ENCODE peak calls at places on chromosome X, in five cellular contexts. One of them, this sample, is unnamed.

GRCh38 chrX:97372006-97372766 is 488.5 kb downstream of the RPA4 start:
- DNase-seq in CD4-positive, alpha-beta memory T cell: no peak
- DNase-seq in testis: peak
- DNase-seq in upper lobe of left lung: no peak
- DNase-seq in brain microvascular endothelial cell: no peak
- DNase-seq in this sample: no peak

GRCh38 chrX:374566-374965 is 12.1 kb downstream of the PPP2R3B start:
- DNase-seq in CD4-positive, alpha-beta memory T cell: no peak
- DNase-seq in testis: no peak
- DNase-seq in upper lobe of left lung: no peak
- DNase-seq in brain microvascular endothelial cell: no peak
- DNase-seq in this sample: no peak

GRCh38 chrX:128928636-128929035 is 594.7 kb downstream of the SMARCA1 start:
- DNase-seq in CD4-positive, alpha-beta memory T cell: no peak
- DNase-seq in testis: no peak
- DNase-seq in upper lobe of left lung: no peak
- DNase-seq in brain microvascular endothelial cell: no peak
- DNase-seq in this sample: no peak

GRCh38 chrX:111447298-111447697 is 35.3 kb upstream of the DCX start:
- DNase-seq in CD4-positive, alpha-beta memory T cell: no peak
- DNase-seq in testis: peak
- DNase-seq in upper lobe of left lung: no peak
- DNase-seq in brain microvascular endothelial cell: no peak
- DNase-seq in this sample: peak

GRCh38 chrX:154750301-154751120 is at the start of gene GAB3:
- DNase-seq in CD4-positive, alpha-beta memory T cell: peak
- DNase-seq in testis: peak
- DNase-seq in upper lobe of left lung: peak
- DNase-seq in brain microvascular endothelial cell: no peak
- DNase-seq in this sample: no peak

GRCh38 chrX:4830880-4831557 is 1117.6 kb upstream of the PRKX start:
- DNase-seq in CD4-positive, alpha-beta memory T cell: no peak
- DNase-seq in testis: no peak
- DNase-seq in upper lobe of left lung: no peak
- DNase-seq in brain microvascular endothelial cell: no peak
- DNase-seq in this sample: no peak

GRCh38 chrX:15496809-15497208 is 3.7 kb upstream of the PIR start:
- DNase-seq in CD4-positive, alpha-beta memory T cell: no peak
- DNase-seq in testis: no peak
- DNase-seq in upper lobe of left lung: no peak
- DNase-seq in brain microvascular endothelial cell: no peak
- DNase-seq in this sample: no peak

GRCh38 chrX:136214551-136214950 is 36.6 kb downstream of the MAP7D3 start:
- DNase-seq in CD4-positive, alpha-beta memory T cell: no peak
- DNase-seq in testis: peak
- DNase-seq in upper lobe of left lung: no peak
- DNase-seq in brain microvascular endothelial cell: peak
- DNase-seq in this sample: no peak

GRCh38 chrX:13128104-13128503 is 83.7 kb upstream of the FAM9C start:
- DNase-seq in CD4-positive, alpha-beta memory T cell: no peak
- DNase-seq in testis: no peak
- DNase-seq in upper lobe of left lung: no peak
- DNase-seq in brain microvascular endothelial cell: no peak
- DNase-seq in this sample: no peak

GRCh38 chrX:106936246-106936645 is 16.0 kb downstream of the CLDN2 start:
- DNase-seq in CD4-positive, alpha-beta memory T cell: no peak
- DNase-seq in testis: no peak
- DNase-seq in upper lobe of left lung: no peak
- DNase-seq in brain microvascular endothelial cell: no peak
- DNase-seq in this sample: no peak

GRCh38 chrX:14228611-14229010 is 198.9 kb upstream of the GEMIN8 start:
- DNase-seq in CD4-positive, alpha-beta memory T cell: no peak
- DNase-seq in testis: no peak
- DNase-seq in upper lobe of left lung: no peak
- DNase-seq in brain microvascular endothelial cell: no peak
- DNase-seq in this sample: no peak

GRCh38 chrX:15790766-15791380 is 589 bp downstream of the ZRSR2 start:
- DNase-seq in CD4-positive, alpha-beta memory T cell: no peak
- DNase-seq in testis: no peak
- DNase-seq in upper lobe of left lung: no peak
- DNase-seq in brain microvascular endothelial cell: no peak
- DNase-seq in this sample: no peak

GRCh38 chrX:8688776-8689175 is 43.2 kb downstream of the ANOS1 start:
- DNase-seq in CD4-positive, alpha-beta memory T cell: no peak
- DNase-seq in testis: no peak
- DNase-seq in upper lobe of left lung: no peak
- DNase-seq in brain microvascular endothelial cell: no peak
- DNase-seq in this sample: no peak

DNA sequence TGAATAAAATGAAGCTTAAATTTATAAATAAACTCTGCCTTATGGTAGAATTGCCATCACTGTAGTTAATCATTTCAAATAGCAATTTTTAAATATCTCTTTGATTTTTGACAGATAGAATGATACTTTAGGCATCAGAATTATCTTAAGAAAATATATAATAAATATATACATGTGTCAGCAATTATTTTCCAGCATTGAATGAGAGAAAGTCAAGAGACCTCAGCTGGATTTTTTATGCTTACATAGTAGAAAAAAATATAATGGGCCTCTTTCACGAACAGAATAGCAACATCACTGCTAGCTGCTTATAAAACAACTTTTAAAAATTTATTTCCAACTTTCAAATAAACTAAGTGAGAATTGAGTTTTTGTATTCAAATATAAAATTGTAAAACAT is 424.0 kb upstream of the MAGEB16 start:
- DNase-seq in CD4-positive, alpha-beta memory T cell: no peak
- DNase-seq in testis: no peak
- DNase-seq in upper lobe of left lung: no peak
- DNase-seq in brain microvascular endothelial cell: no peak
- DNase-seq in this sample: no peak
- H3K27ac ChIP-seq in CD4-positive, alpha-beta memory T cell: no peak
- H3K27ac ChIP-seq in testis: no peak
- H3K27ac ChIP-seq in upper lobe of left lung: no peak
- H3K27ac ChIP-seq in brain microvascular endothelial cell: no peak
- H3K27ac ChIP-seq in this sample: no peak

GRCh38 chrX:19814778-19815177 is 72.6 kb downstream of the SH3KBP1 start:
- DNase-seq in CD4-positive, alpha-beta memory T cell: no peak
- DNase-seq in testis: no peak
- DNase-seq in upper lobe of left lung: no peak
- DNase-seq in brain microvascular endothelial cell: no peak
- DNase-seq in this sample: no peak
- H3K27ac ChIP-seq in CD4-positive, alpha-beta memory T cell: no peak
- H3K27ac ChIP-seq in testis: no peak
- H3K27ac ChIP-seq in upper lobe of left lung: no peak
- H3K27ac ChIP-seq in brain microvascular endothelial cell: no peak
- H3K27ac ChIP-seq in this sample: no peak

GRCh38 chrX:34656842-34657780 is at the start of gene TMEM47:
- DNase-seq in CD4-positive, alpha-beta memory T cell: no peak
- DNase-seq in testis: peak
- DNase-seq in upper lobe of left lung: peak
- DNase-seq in brain microvascular endothelial cell: peak
- DNase-seq in this sample: peak

GRCh38 chrX:34656467-34656841 is 631 bp downstream of the TMEM47 start:
- DNase-seq in CD4-positive, alpha-beta memory T cell: no peak
- DNase-seq in testis: no peak
- DNase-seq in upper lobe of left lung: no peak
- DNase-seq in brain microvascular endothelial cell: no peak
- DNase-seq in this sample: no peak

GRCh38 chrX:34653811-34654210 is 3.3 kb downstream of the TMEM47 start:
- DNase-seq in CD4-positive, alpha-beta memory T cell: no peak
- DNase-seq in testis: no peak
- DNase-seq in upper lobe of left lung: no peak
- DNase-seq in brain microvascular endothelial cell: no peak
- DNase-seq in this sample: no peak

GRCh38 chrX:34654939-34655338 is 2.1 kb downstream of the TMEM47 start:
- DNase-seq in CD4-positive, alpha-beta memory T cell: no peak
- DNase-seq in testis: no peak
- DNase-seq in upper lobe of left lung: no peak
- DNase-seq in brain microvascular endothelial cell: no peak
- DNase-seq in this sample: no peak

GRCh38 chrX:34655496-34656258 is 1.4 kb downstream of the TMEM47 start:
- DNase-seq in CD4-positive, alpha-beta memory T cell: no peak
- DNase-seq in testis: no peak
- DNase-seq in upper lobe of left lung: no peak
- DNase-seq in brain microvascular endothelial cell: no peak
- DNase-seq in this sample: no peak
- H3K27ac ChIP-seq in CD4-positive, alpha-beta memory T cell: no peak
- H3K27ac ChIP-seq in testis: peak
- H3K27ac ChIP-seq in upper lobe of left lung: peak
- H3K27ac ChIP-seq in brain microvascular endothelial cell: peak
- H3K27ac ChIP-seq in this sample: no peak

GRCh38 chrX:153731117-153731844 is 6.6 kb downstream of the ABCD1 start:
- DNase-seq in CD4-positive, alpha-beta memory T cell: no peak
- DNase-seq in testis: no peak
- DNase-seq in upper lobe of left lung: no peak
- DNase-seq in brain microvascular endothelial cell: no peak
- DNase-seq in this sample: no peak
- H3K27ac ChIP-seq in CD4-positive, alpha-beta memory T cell: no peak
- H3K27ac ChIP-seq in testis: no peak
- H3K27ac ChIP-seq in upper lobe of left lung: no peak
- H3K27ac ChIP-seq in brain microvascular endothelial cell: no peak
- H3K27ac ChIP-seq in this sample: no peak

GRCh38 chrX:48515842-48516241 is 5.8 kb upstream of the EBP start:
- DNase-seq in CD4-positive, alpha-beta memory T cell: no peak
- DNase-seq in testis: no peak
- DNase-seq in upper lobe of left lung: no peak
- DNase-seq in brain microvascular endothelial cell: no peak
- DNase-seq in this sample: no peak
- H3K27ac ChIP-seq in CD4-positive, alpha-beta memory T cell: no peak
- H3K27ac ChIP-seq in testis: no peak
- H3K27ac ChIP-seq in upper lobe of left lung: no peak
- H3K27ac ChIP-seq in brain microvascular endothelial cell: no peak
- H3K27ac ChIP-seq in this sample: no peak

DNA sequence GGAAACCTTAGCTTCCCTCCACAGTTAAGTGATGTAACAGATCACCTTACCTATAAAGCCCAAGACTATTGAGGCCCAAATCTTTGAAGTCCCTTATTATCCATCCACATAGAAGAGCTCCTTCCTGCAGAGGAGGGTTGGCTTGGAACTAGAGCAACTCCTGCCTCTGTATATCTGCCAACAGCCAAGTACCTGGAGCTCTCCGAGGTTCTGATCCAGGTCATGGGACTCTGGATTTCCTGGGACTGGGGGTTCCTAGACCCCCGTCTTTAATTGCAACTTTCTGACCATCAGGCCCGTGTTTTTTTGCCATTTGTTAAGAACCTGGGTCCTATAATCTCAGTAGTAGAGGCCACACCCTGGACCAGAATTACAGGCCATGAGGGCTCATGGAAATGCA is 136.3 kb downstream of the SH3KBP1 start:
- DNase-seq in CD4-positive, alpha-beta memory T cell: no peak
- DNase-seq in testis: no peak
- DNase-seq in upper lobe of left lung: no peak
- DNase-seq in brain microvascular endothelial cell: no peak
- DNase-seq in this sample: no peak
- H3K27ac ChIP-seq in CD4-positive, alpha-beta memory T cell: peak
- H3K27ac ChIP-seq in testis: no peak
- H3K27ac ChIP-seq in upper lobe of left lung: no peak
- H3K27ac ChIP-seq in brain microvascular endothelial cell: no peak
- H3K27ac ChIP-seq in this sample: no peak

This sample was measured in substantia nigra.